ENCODE peak calls at places on chromosomes 1 and 21, in eight cellular contexts. One of them, this sample, is unnamed.

GRCh38 chr1:152448095-152448494 is 34.0 kb upstream of the CRNN start:
- DNase-seq in NCI-H446 treated with DMSO at 0.1 percent for 48 hours: no peak
- DNase-seq in cardiac septum: no peak
- DNase-seq in foreskin fibroblast: no peak
- DNase-seq in stimulated activated effector memory CD8-positive, alpha-beta T cell treated with anti-CD3 and anti-CD28 coated beads, Interleukin-12 subunit alpha, Interleukin-12 subunit beta, amount 100 ng/mL, for 72 hours: no peak
- DNase-seq in HS-27A: no peak
- DNase-seq in small intestine: no peak
- DNase-seq in HCT116: no peak
- DNase-seq in this sample: no peak

GRCh38 chr21:34513109-34513675 is 1.2 kb upstream of the KCNE1 start:
- DNase-seq in NCI-H446 treated with DMSO at 0.1 percent for 48 hours: no peak
- DNase-seq in cardiac septum: no peak
- DNase-seq in foreskin fibroblast: peak
- DNase-seq in stimulated activated effector memory CD8-positive, alpha-beta T cell treated with anti-CD3 and anti-CD28 coated beads, Interleukin-12 subunit alpha, Interleukin-12 subunit beta, amount 100 ng/mL, for 72 hours: no peak
- DNase-seq in HS-27A: no peak
- DNase-seq in small intestine: no peak
- DNase-seq in HCT116: no peak
- DNase-seq in this sample: no peak

GRCh38 chr1:161274874-161275273 is 16.3 kb downstream of the PCP4L1 start:
- DNase-seq in NCI-H446 treated with DMSO at 0.1 percent for 48 hours: no peak
- DNase-seq in cardiac septum: no peak
- DNase-seq in foreskin fibroblast: no peak
- DNase-seq in stimulated activated effector memory CD8-positive, alpha-beta T cell treated with anti-CD3 and anti-CD28 coated beads, Interleukin-12 subunit alpha, Interleukin-12 subunit beta, amount 100 ng/mL, for 72 hours: no peak
- DNase-seq in HS-27A: no peak
- DNase-seq in small intestine: no peak
- DNase-seq in HCT116: no peak
- DNase-seq in this sample: no peak

GRCh38 chr1:221284028-221284427 is 404.8 kb downstream of the HLX start:
- DNase-seq in NCI-H446 treated with DMSO at 0.1 percent for 48 hours: peak
- DNase-seq in cardiac septum: no peak
- DNase-seq in foreskin fibroblast: peak
- DNase-seq in stimulated activated effector memory CD8-positive, alpha-beta T cell treated with anti-CD3 and anti-CD28 coated beads, Interleukin-12 subunit alpha, Interleukin-12 subunit beta, amount 100 ng/mL, for 72 hours: no peak
- DNase-seq in HS-27A: peak
- DNase-seq in small intestine: no peak
- DNase-seq in HCT116: peak
- DNase-seq in this sample: no peak

GRCh38 chr21:31326478-31327247 is 17.4 kb downstream of the TIAM1 start:
- DNase-seq in NCI-H446 treated with DMSO at 0.1 percent for 48 hours: no peak
- DNase-seq in cardiac septum: no peak
- DNase-seq in foreskin fibroblast: peak
- DNase-seq in stimulated activated effector memory CD8-positive, alpha-beta T cell treated with anti-CD3 and anti-CD28 coated beads, Interleukin-12 subunit alpha, Interleukin-12 subunit beta, amount 100 ng/mL, for 72 hours: no peak
- DNase-seq in HS-27A: no peak
- DNase-seq in small intestine: no peak
- DNase-seq in HCT116: no peak
- DNase-seq in this sample: no peak

GRCh38 chr21:43767980-43768867 is 7.9 kb downstream of the CSTB start:
- DNase-seq in NCI-H446 treated with DMSO at 0.1 percent for 48 hours: no peak
- DNase-seq in cardiac septum: no peak
- DNase-seq in foreskin fibroblast: peak
- DNase-seq in stimulated activated effector memory CD8-positive, alpha-beta T cell treated with anti-CD3 and anti-CD28 coated beads, Interleukin-12 subunit alpha, Interleukin-12 subunit beta, amount 100 ng/mL, for 72 hours: no peak
- DNase-seq in HS-27A: no peak
- DNase-seq in small intestine: peak
- DNase-seq in HCT116: peak
- DNase-seq in this sample: peak

GRCh38 chr1:41559331-41559730 is 74.8 kb upstream of the EDN2 start:
- DNase-seq in NCI-H446 treated with DMSO at 0.1 percent for 48 hours: no peak
- DNase-seq in cardiac septum: peak
- DNase-seq in foreskin fibroblast: no peak
- DNase-seq in stimulated activated effector memory CD8-positive, alpha-beta T cell treated with anti-CD3 and anti-CD28 coated beads, Interleukin-12 subunit alpha, Interleukin-12 subunit beta, amount 100 ng/mL, for 72 hours: no peak
- DNase-seq in HS-27A: no peak
- DNase-seq in small intestine: no peak
- DNase-seq in HCT116: no peak
- DNase-seq in this sample: no peak

GRCh38 chr1:59110287-59110686 is 186.6 kb upstream of the FGGY start:
- DNase-seq in NCI-H446 treated with DMSO at 0.1 percent for 48 hours: no peak
- DNase-seq in cardiac septum: no peak
- DNase-seq in foreskin fibroblast: no peak
- DNase-seq in stimulated activated effector memory CD8-positive, alpha-beta T cell treated with anti-CD3 and anti-CD28 coated beads, Interleukin-12 subunit alpha, Interleukin-12 subunit beta, amount 100 ng/mL, for 72 hours: no peak
- DNase-seq in HS-27A: no peak
- DNase-seq in small intestine: no peak
- DNase-seq in HCT116: no peak
- DNase-seq in this sample: no peak

GRCh38 chr1:150931773-150932172 is 5.6 kb downstream of the SETDB1 start:
- DNase-seq in NCI-H446 treated with DMSO at 0.1 percent for 48 hours: no peak
- DNase-seq in cardiac septum: no peak
- DNase-seq in foreskin fibroblast: peak
- DNase-seq in stimulated activated effector memory CD8-positive, alpha-beta T cell treated with anti-CD3 and anti-CD28 coated beads, Interleukin-12 subunit alpha, Interleukin-12 subunit beta, amount 100 ng/mL, for 72 hours: no peak
- DNase-seq in HS-27A: no peak
- DNase-seq in small intestine: no peak
- DNase-seq in HCT116: no peak
- DNase-seq in this sample: no peak

GRCh38 chr1:95035536-95035935 is 37.2 kb downstream of the ALG14 start:
- DNase-seq in NCI-H446 treated with DMSO at 0.1 percent for 48 hours: no peak
- DNase-seq in cardiac septum: no peak
- DNase-seq in foreskin fibroblast: peak
- DNase-seq in stimulated activated effector memory CD8-positive, alpha-beta T cell treated with anti-CD3 and anti-CD28 coated beads, Interleukin-12 subunit alpha, Interleukin-12 subunit beta, amount 100 ng/mL, for 72 hours: no peak
- DNase-seq in HS-27A: peak
- DNase-seq in small intestine: no peak
- DNase-seq in HCT116: peak
- DNase-seq in this sample: peak

GRCh38 chr1:52057876-52058275 is 1.8 kb downstream of the BTF3L4 start:
- DNase-seq in NCI-H446 treated with DMSO at 0.1 percent for 48 hours: no peak
- DNase-seq in cardiac septum: no peak
- DNase-seq in foreskin fibroblast: no peak
- DNase-seq in stimulated activated effector memory CD8-positive, alpha-beta T cell treated with anti-CD3 and anti-CD28 coated beads, Interleukin-12 subunit alpha, Interleukin-12 subunit beta, amount 100 ng/mL, for 72 hours: no peak
- DNase-seq in HS-27A: no peak
- DNase-seq in small intestine: no peak
- DNase-seq in HCT116: no peak
- DNase-seq in this sample: no peak

GRCh38 chr1:29193879-29194455 is 12.3 kb upstream of the SRSF4 start:
- DNase-seq in NCI-H446 treated with DMSO at 0.1 percent for 48 hours: no peak
- DNase-seq in cardiac septum: no peak
- DNase-seq in foreskin fibroblast: no peak
- DNase-seq in stimulated activated effector memory CD8-positive, alpha-beta T cell treated with anti-CD3 and anti-CD28 coated beads, Interleukin-12 subunit alpha, Interleukin-12 subunit beta, amount 100 ng/mL, for 72 hours: no peak
- DNase-seq in HS-27A: no peak
- DNase-seq in small intestine: no peak
- DNase-seq in HCT116: no peak
- DNase-seq in this sample: no peak

GRCh38 chr1:237258871-237259270 is 216.9 kb downstream of the RYR2 start:
- DNase-seq in NCI-H446 treated with DMSO at 0.1 percent for 48 hours: no peak
- DNase-seq in cardiac septum: no peak
- DNase-seq in foreskin fibroblast: no peak
- DNase-seq in stimulated activated effector memory CD8-positive, alpha-beta T cell treated with anti-CD3 and anti-CD28 coated beads, Interleukin-12 subunit alpha, Interleukin-12 subunit beta, amount 100 ng/mL, for 72 hours: no peak
- DNase-seq in HS-27A: no peak
- DNase-seq in small intestine: no peak
- DNase-seq in HCT116: no peak
- DNase-seq in this sample: no peak

GRCh38 chr1:166947398-166948043 is 27.8 kb downstream of the ILDR2 start:
- DNase-seq in NCI-H446 treated with DMSO at 0.1 percent for 48 hours: no peak
- DNase-seq in cardiac septum: no peak
- DNase-seq in foreskin fibroblast: peak
- DNase-seq in stimulated activated effector memory CD8-positive, alpha-beta T cell treated with anti-CD3 and anti-CD28 coated beads, Interleukin-12 subunit alpha, Interleukin-12 subunit beta, amount 100 ng/mL, for 72 hours: no peak
- DNase-seq in HS-27A: no peak
- DNase-seq in small intestine: no peak
- DNase-seq in HCT116: no peak
- DNase-seq in this sample: no peak

GRCh38 chr1:84644472-84644871 is 45.8 kb downstream of the SSX2IP start:
- DNase-seq in NCI-H446 treated with DMSO at 0.1 percent for 48 hours: no peak
- DNase-seq in cardiac septum: no peak
- DNase-seq in foreskin fibroblast: no peak
- DNase-seq in stimulated activated effector memory CD8-positive, alpha-beta T cell treated with anti-CD3 and anti-CD28 coated beads, Interleukin-12 subunit alpha, Interleukin-12 subunit beta, amount 100 ng/mL, for 72 hours: no peak
- DNase-seq in HS-27A: no peak
- DNase-seq in small intestine: no peak
- DNase-seq in HCT116: no peak
- DNase-seq in this sample: no peak

GRCh38 chr1:120954736-120955135 is 65.2 kb downstream of the PPIAL4A start:
- DNase-seq in NCI-H446 treated with DMSO at 0.1 percent for 48 hours: no peak
- DNase-seq in cardiac septum: no peak
- DNase-seq in foreskin fibroblast: no peak
- DNase-seq in stimulated activated effector memory CD8-positive, alpha-beta T cell treated with anti-CD3 and anti-CD28 coated beads, Interleukin-12 subunit alpha, Interleukin-12 subunit beta, amount 100 ng/mL, for 72 hours: no peak
- DNase-seq in HS-27A: no peak
- DNase-seq in small intestine: no peak
- DNase-seq in HCT116: no peak
- DNase-seq in this sample: no peak

GRCh38 chr1:165883056-165883455 is 55.6 kb downstream of the UCK2 start:
- DNase-seq in NCI-H446 treated with DMSO at 0.1 percent for 48 hours: no peak
- DNase-seq in cardiac septum: no peak
- DNase-seq in foreskin fibroblast: no peak
- DNase-seq in stimulated activated effector memory CD8-positive, alpha-beta T cell treated with anti-CD3 and anti-CD28 coated beads, Interleukin-12 subunit alpha, Interleukin-12 subunit beta, amount 100 ng/mL, for 72 hours: no peak
- DNase-seq in HS-27A: no peak
- DNase-seq in small intestine: no peak
- DNase-seq in HCT116: no peak
- DNase-seq in this sample: no peak

GRCh38 chr1:17292299-17293198 is 15.4 kb upstream of the PADI4 start:
- DNase-seq in NCI-H446 treated with DMSO at 0.1 percent for 48 hours: no peak
- DNase-seq in cardiac septum: no peak
- DNase-seq in foreskin fibroblast: no peak
- DNase-seq in stimulated activated effector memory CD8-positive, alpha-beta T cell treated with anti-CD3 and anti-CD28 coated beads, Interleukin-12 subunit alpha, Interleukin-12 subunit beta, amount 100 ng/mL, for 72 hours: no peak
- DNase-seq in HS-27A: no peak
- DNase-seq in small intestine: no peak
- DNase-seq in HCT116: no peak
- DNase-seq in this sample: no peak

GRCh38 chr1:78511334-78511733 is 20.6 kb downstream of the PTGFR start:
- DNase-seq in NCI-H446 treated with DMSO at 0.1 percent for 48 hours: no peak
- DNase-seq in cardiac septum: no peak
- DNase-seq in foreskin fibroblast: no peak
- DNase-seq in stimulated activated effector memory CD8-positive, alpha-beta T cell treated with anti-CD3 and anti-CD28 coated beads, Interleukin-12 subunit alpha, Interleukin-12 subunit beta, amount 100 ng/mL, for 72 hours: no peak
- DNase-seq in HS-27A: no peak
- DNase-seq in small intestine: no peak
- DNase-seq in HCT116: no peak
- DNase-seq in this sample: no peak

GRCh38 chr1:81596341-81596740 is 204.4 kb upstream of the ADGRL2 start:
- DNase-seq in NCI-H446 treated with DMSO at 0.1 percent for 48 hours: no peak
- DNase-seq in cardiac septum: no peak
- DNase-seq in foreskin fibroblast: no peak
- DNase-seq in stimulated activated effector memory CD8-positive, alpha-beta T cell treated with anti-CD3 and anti-CD28 coated beads, Interleukin-12 subunit alpha, Interleukin-12 subunit beta, amount 100 ng/mL, for 72 hours: no peak
- DNase-seq in HS-27A: no peak
- DNase-seq in small intestine: no peak
- DNase-seq in HCT116: no peak
- DNase-seq in this sample: no peak

GRCh38 chr1:220914283-220915116 is 35.3 kb downstream of the HLX start:
- DNase-seq in NCI-H446 treated with DMSO at 0.1 percent for 48 hours: no peak
- DNase-seq in cardiac septum: no peak
- DNase-seq in foreskin fibroblast: no peak
- DNase-seq in stimulated activated effector memory CD8-positive, alpha-beta T cell treated with anti-CD3 and anti-CD28 coated beads, Interleukin-12 subunit alpha, Interleukin-12 subunit beta, amount 100 ng/mL, for 72 hours: no peak
- DNase-seq in HS-27A: no peak
- DNase-seq in small intestine: no peak
- DNase-seq in HCT116: no peak
- DNase-seq in this sample: no peak

GRCh38 chr1:66924756-66925557 is at the start of the genes DNAI4 and MIER1:
- DNase-seq in NCI-H446 treated with DMSO at 0.1 percent for 48 hours: peak
- DNase-seq in cardiac septum: peak
- DNase-seq in foreskin fibroblast: peak
- DNase-seq in stimulated activated effector memory CD8-positive, alpha-beta T cell treated with anti-CD3 and anti-CD28 coated beads, Interleukin-12 subunit alpha, Interleukin-12 subunit beta, amount 100 ng/mL, for 72 hours: peak
- DNase-seq in HS-27A: peak
- DNase-seq in small intestine: peak
- DNase-seq in HCT116: peak
- DNase-seq in this sample: peak

GRCh38 chr1:154420172-154420571 is 15.0 kb downstream of the IL6R start:
- DNase-seq in NCI-H446 treated with DMSO at 0.1 percent for 48 hours: peak
- DNase-seq in cardiac septum: peak
- DNase-seq in foreskin fibroblast: peak
- DNase-seq in stimulated activated effector memory CD8-positive, alpha-beta T cell treated with anti-CD3 and anti-CD28 coated beads, Interleukin-12 subunit alpha, Interleukin-12 subunit beta, amount 100 ng/mL, for 72 hours: no peak
- DNase-seq in HS-27A: no peak
- DNase-seq in small intestine: peak
- DNase-seq in HCT116: no peak
- DNase-seq in this sample: peak

GRCh38 chr21:20698585-20698984 is 299.6 kb upstream of the NCAM2 start:
- DNase-seq in NCI-H446 treated with DMSO at 0.1 percent for 48 hours: no peak
- DNase-seq in cardiac septum: no peak
- DNase-seq in foreskin fibroblast: no peak
- DNase-seq in stimulated activated effector memory CD8-positive, alpha-beta T cell treated with anti-CD3 and anti-CD28 coated beads, Interleukin-12 subunit alpha, Interleukin-12 subunit beta, amount 100 ng/mL, for 72 hours: no peak
- DNase-seq in HS-27A: no peak
- DNase-seq in small intestine: no peak
- DNase-seq in HCT116: no peak
- DNase-seq in this sample: no peak

GRCh38 chr1:53546409-53547155 is 87.4 kb downstream of the DMRTB1 start:
- DNase-seq in NCI-H446 treated with DMSO at 0.1 percent for 48 hours: no peak
- DNase-seq in cardiac septum: peak
- DNase-seq in foreskin fibroblast: no peak
- DNase-seq in stimulated activated effector memory CD8-positive, alpha-beta T cell treated with anti-CD3 and anti-CD28 coated beads, Interleukin-12 subunit alpha, Interleukin-12 subunit beta, amount 100 ng/mL, for 72 hours: no peak
- DNase-seq in HS-27A: no peak
- DNase-seq in small intestine: no peak
- DNase-seq in HCT116: no peak
- DNase-seq in this sample: no peak

GRCh38 chr1:111631502-111631901 is 11.9 kb downstream of the RAP1A start:
- DNase-seq in NCI-H446 treated with DMSO at 0.1 percent for 48 hours: no peak
- DNase-seq in cardiac septum: no peak
- DNase-seq in foreskin fibroblast: no peak
- DNase-seq in stimulated activated effector memory CD8-positive, alpha-beta T cell treated with anti-CD3 and anti-CD28 coated beads, Interleukin-12 subunit alpha, Interleukin-12 subunit beta, amount 100 ng/mL, for 72 hours: no peak
- DNase-seq in HS-27A: no peak
- DNase-seq in small intestine: no peak
- DNase-seq in HCT116: no peak
- DNase-seq in this sample: no peak

GRCh38 chr1:180586671-180587155 is 27.9 kb downstream of the OVAAL start:
- DNase-seq in NCI-H446 treated with DMSO at 0.1 percent for 48 hours: peak
- DNase-seq in cardiac septum: no peak
- DNase-seq in foreskin fibroblast: peak
- DNase-seq in stimulated activated effector memory CD8-positive, alpha-beta T cell treated with anti-CD3 and anti-CD28 coated beads, Interleukin-12 subunit alpha, Interleukin-12 subunit beta, amount 100 ng/mL, for 72 hours: no peak
- DNase-seq in HS-27A: no peak
- DNase-seq in small intestine: peak
- DNase-seq in HCT116: no peak
- DNase-seq in this sample: no peak

GRCh38 chr1:228037401-228038386 is 30.9 kb downstream of the WNT3A start:
- DNase-seq in NCI-H446 treated with DMSO at 0.1 percent for 48 hours: no peak
- DNase-seq in cardiac septum: peak
- DNase-seq in foreskin fibroblast: peak
- DNase-seq in stimulated activated effector memory CD8-positive, alpha-beta T cell treated with anti-CD3 and anti-CD28 coated beads, Interleukin-12 subunit alpha, Interleukin-12 subunit beta, amount 100 ng/mL, for 72 hours: no peak
- DNase-seq in HS-27A: no peak
- DNase-seq in small intestine: no peak
- DNase-seq in HCT116: no peak
- DNase-seq in this sample: no peak

GRCh38 chr1:209612646-209613350 is 29.3 kb downstream of the CAMK1G start:
- DNase-seq in NCI-H446 treated with DMSO at 0.1 percent for 48 hours: no peak
- DNase-seq in cardiac septum: no peak
- DNase-seq in foreskin fibroblast: no peak
- DNase-seq in stimulated activated effector memory CD8-positive, alpha-beta T cell treated with anti-CD3 and anti-CD28 coated beads, Interleukin-12 subunit alpha, Interleukin-12 subunit beta, amount 100 ng/mL, for 72 hours: no peak
- DNase-seq in HS-27A: no peak
- DNase-seq in small intestine: no peak
- DNase-seq in HCT116: no peak
- DNase-seq in this sample: no peak

GRCh38 chr1:1539310-1540014 is 962 bp downstream of the TMEM240 start:
- DNase-seq in NCI-H446 treated with DMSO at 0.1 percent for 48 hours: no peak
- DNase-seq in cardiac septum: no peak
- DNase-seq in foreskin fibroblast: peak
- DNase-seq in stimulated activated effector memory CD8-positive, alpha-beta T cell treated with anti-CD3 and anti-CD28 coated beads, Interleukin-12 subunit alpha, Interleukin-12 subunit beta, amount 100 ng/mL, for 72 hours: no peak
- DNase-seq in HS-27A: no peak
- DNase-seq in small intestine: no peak
- DNase-seq in HCT116: no peak
- DNase-seq in this sample: no peak

GRCh38 chr1:3275471-3276340 is 178.8 kb upstream of the ARHGEF16 start:
- DNase-seq in NCI-H446 treated with DMSO at 0.1 percent for 48 hours: no peak
- DNase-seq in cardiac septum: no peak
- DNase-seq in foreskin fibroblast: peak
- DNase-seq in stimulated activated effector memory CD8-positive, alpha-beta T cell treated with anti-CD3 and anti-CD28 coated beads, Interleukin-12 subunit alpha, Interleukin-12 subunit beta, amount 100 ng/mL, for 72 hours: no peak
- DNase-seq in HS-27A: no peak
- DNase-seq in small intestine: no peak
- DNase-seq in HCT116: no peak
- DNase-seq in this sample: no peak

GRCh38 chr21:29520146-29520545 is 221.4 kb downstream of the BACH1 start:
- DNase-seq in NCI-H446 treated with DMSO at 0.1 percent for 48 hours: no peak
- DNase-seq in cardiac septum: no peak
- DNase-seq in foreskin fibroblast: peak
- DNase-seq in stimulated activated effector memory CD8-positive, alpha-beta T cell treated with anti-CD3 and anti-CD28 coated beads, Interleukin-12 subunit alpha, Interleukin-12 subunit beta, amount 100 ng/mL, for 72 hours: no peak
- DNase-seq in HS-27A: peak
- DNase-seq in small intestine: no peak
- DNase-seq in HCT116: no peak
- DNase-seq in this sample: no peak

GRCh38 chr1:26864610-26865480 is 1.9 kb downstream of the SFN start:
- DNase-seq in NCI-H446 treated with DMSO at 0.1 percent for 48 hours: peak
- DNase-seq in cardiac septum: peak
- DNase-seq in foreskin fibroblast: peak
- DNase-seq in stimulated activated effector memory CD8-positive, alpha-beta T cell treated with anti-CD3 and anti-CD28 coated beads, Interleukin-12 subunit alpha, Interleukin-12 subunit beta, amount 100 ng/mL, for 72 hours: peak
- DNase-seq in HS-27A: peak
- DNase-seq in small intestine: peak
- DNase-seq in HCT116: peak
- DNase-seq in this sample: peak

GRCh38 chr1:236351875-236352573 is 42.1 kb upstream of the EDARADD start:
- DNase-seq in NCI-H446 treated with DMSO at 0.1 percent for 48 hours: no peak
- DNase-seq in cardiac septum: no peak
- DNase-seq in foreskin fibroblast: no peak
- DNase-seq in stimulated activated effector memory CD8-positive, alpha-beta T cell treated with anti-CD3 and anti-CD28 coated beads, Interleukin-12 subunit alpha, Interleukin-12 subunit beta, amount 100 ng/mL, for 72 hours: no peak
- DNase-seq in HS-27A: no peak
- DNase-seq in small intestine: no peak
- DNase-seq in HCT116: no peak
- DNase-seq in this sample: no peak